ENCODE peak calls at places on chromosomes 6 and 20, in seven cellular contexts. N is lung, Y is mammary epithelial cell, P is PC-3, Q is mucosa of descending colon, F is Peyer's patch, J is GM23338. S is an unnamed sample. For H3K4me1, the result is how much of the 10 kb centered on the place peaks cover.

GRCh38 chr6:73145690-73146089 is 79.6 kb downstream of the KHDC1L start:
- DNase-seq in Y (no peak), Q (no peak), P (no peak), J (no peak), N (no peak), F (no peak), S (no peak)

GRCh38 chr20:8744228-8744844 is 324.6 kb upstream of the PLCB4 start:
- DNase-seq in N (no peak), J (no peak), F (no peak), P (no peak), Y (no peak), Q (no peak), S (no peak)

GRCh38 chr6:75526502-75527127 is 33.0 kb upstream of the FILIP1 start:
- DNase-seq in Y (peak), J (peak), F (no peak), Q (no peak), N (peak), P (peak), S (peak)

GRCh38 chr20:49888341-49889244 is 26.7 kb downstream of the SPATA2 start:
- DNase-seq in N (no peak), Y (peak), Q (no peak), P (peak), J (peak), F (no peak), S (peak)

GRCh38 chr20:56171087-56172012 is 77.2 kb upstream of the MC3R start:
- DNase-seq in N (no peak), P (peak), Y (peak), F (no peak), J (no peak), Q (no peak), S (peak)

GRCh38 chr6:12233693-12234551 is 56.2 kb upstream of the EDN1 start:
- DNase-seq in F (no peak), N (peak), Y (peak), Q (no peak), J (peak), P (peak), S (peak)

GRCh38 chr6:32393660-32394420 is 13.1 kb downstream of the BTNL2 start:
- DNase-seq in N (no peak), J (no peak), F (no peak), Y (peak), Q (no peak), P (peak), S (peak)

GRCh38 chr20:57613481-57613921 is 6.7 kb downstream of the ZBP1 start:
- DNase-seq in J (no peak), N (no peak), P (no peak), Q (peak), Y (no peak), F (peak), S (no peak)

GRCh38 chr6:166958926-166959861 is 2.8 kb upstream of the RNASET2 start:
- DNase-seq in F (no peak), P (no peak), Y (no peak), N (no peak), Q (no peak), J (no peak), S (peak)

GRCh38 chr6:77463308-77463880 is at the start of gene HTR1B:
- DNase-seq in Y (peak), Q (peak), F (no peak), N (no peak), P (no peak), J (peak), S (no peak)

GRCh38 chr20:15185913-15186312 is 848.5 kb upstream of the FLRT3 start:
- DNase-seq in F (no peak), P (no peak), N (no peak), J (no peak), Y (no peak), Q (no peak), S (no peak)

GRCh38 chr6:169962604-169963469 is 211.4 kb downstream of the ERMARD start:
- DNase-seq in Q (no peak), J (no peak), P (no peak), N (no peak), Y (no peak), F (peak), S (no peak)

GRCh38 chr20:8749986-8750385 is 318.9 kb upstream of the PLCB4 start:
- DNase-seq in P (peak), N (no peak), J (no peak), Q (no peak), F (no peak), Y (no peak), S (no peak)

GRCh38 chr6:107753778-107754177 is 70.3 kb downstream of the SCML4 start:
- DNase-seq in J (no peak), Q (no peak), Y (no peak), N (no peak), F (no peak), P (no peak), S (no peak)

GRCh38 chr6:133757330-133757729 is 131.6 kb upstream of the TCF21 start:
- DNase-seq in J (no peak), P (no peak), Q (no peak), F (no peak), Y (no peak), N (no peak), S (no peak)

GRCh38 chr6:25963426-25964123 is 973 bp downstream of the TRIM38 start:
- DNase-seq in Q (no peak), J (peak), F (no peak), N (no peak), Y (peak), P (peak), S (peak)

GRCh38 chr6:30847971-30848441 is 36.3 kb upstream of the DDR1 start:
- DNase-seq in P (no peak), J (peak), Y (no peak), F (no peak), Q (no peak), N (no peak), S (no peak)

GRCh38 chr20:43448748-43449535 is 8.8 kb upstream of the SRSF6 start:
- DNase-seq in N (no peak), F (no peak), J (peak), Q (no peak), P (peak), Y (peak), S (peak)

GRCh38 chr20:61934716-61935530 is 130.8 kb downstream of the TAF4 start:
- DNase-seq in Q (peak), P (no peak), J (no peak), Y (no peak), N (no peak), F (peak), S (no peak)

GRCh38 chr6:152380351-152380767 is 256.8 kb downstream of the SYNE1 start:
- DNase-seq in Q (no peak), P (peak), F (no peak), J (no peak), N (no peak), Y (peak), S (peak)

GRCh38 chr6:56510984-56511531 is 131.6 kb downstream of the DST start:
- DNase-seq in J (no peak), F (no peak), N (no peak), Q (no peak), P (no peak), Y (no peak), S (no peak)

GRCh38 chr20:10322073-10323012 is 103.7 kb downstream of the SNAP25 start:
- DNase-seq in P (peak), Q (no peak), N (no peak), J (no peak), Y (no peak), F (no peak), S (peak)

GRCh38 chr20:49889943-49890650 is 25.2 kb downstream of the SPATA2 start:
- DNase-seq in Y (no peak), Q (no peak), F (no peak), N (no peak), J (peak), P (peak), S (no peak)

GRCh38 chr6:128062882-128063603 is 162.2 kb upstream of the THEMIS start:
- DNase-seq in Y (no peak), F (no peak), J (no peak), P (peak), N (no peak), Q (no peak), S (no peak)

GRCh38 chr6:113488812-113489685 is 368.1 kb upstream of the MARCKS start:
- DNase-seq in Q (no peak), N (no peak), P (no peak), Y (no peak), J (peak), F (no peak), S (no peak)

GRCh38 chr6:6806793-6807518 is 218.4 kb downstream of the LY86 start:
- DNase-seq in F (no peak), J (no peak), P (peak), Y (no peak), Q (no peak), N (peak), S (no peak)

GRCh38 chr6:6804843-6805680 is 216.5 kb downstream of the LY86 start:
- DNase-seq in Y (no peak), P (no peak), Q (no peak), F (no peak), J (no peak), N (no peak), S (no peak)

GRCh38 chr6:6801635-6802218 is 213.2 kb downstream of the LY86 start:
- DNase-seq in Q (no peak), N (peak), P (no peak), J (no peak), Y (no peak), F (no peak), S (no peak)

GRCh38 chr6:6801002-6801329 is 212.4 kb downstream of the LY86 start:
- DNase-seq in J (no peak), N (no peak), Q (no peak), Y (no peak), F (no peak), P (no peak), S (no peak)

GRCh38 chr6:6803180-6803978 is 214.9 kb downstream of the LY86 start:
- DNase-seq in Q (peak), Y (peak), P (peak), N (no peak), F (peak), J (no peak), S (no peak)
- H3K4me1 ChIP-seq in Q (under half), Y (under half), P (under half), N (under half), F (under half), J (under half), S (under half)

GRCh38 chr6:122806290-122806689 is 17.2 kb downstream of the SMPDL3A start:
- DNase-seq in J (no peak), Q (no peak), N (no peak), F (no peak), Y (no peak), P (no peak), S (no peak)

GRCh38 chr6:122808121-122808885 is 19.2 kb downstream of the SMPDL3A start:
- DNase-seq in Y (no peak), J (no peak), P (no peak), N (no peak), F (no peak), Q (no peak), S (peak)

GRCh38 chr6:122809001-122809400 is 19.9 kb downstream of the SMPDL3A start:
- DNase-seq in N (no peak), Y (no peak), Q (no peak), J (no peak), F (no peak), P (no peak), S (peak)

GRCh38 chr6:122809671-122810070 is 20.6 kb downstream of the SMPDL3A start:
- DNase-seq in Y (no peak), P (no peak), J (no peak), F (no peak), N (no peak), Q (no peak), S (peak)

GRCh38 chr6:122810189-122810588 is 21.1 kb downstream of the SMPDL3A start:
- DNase-seq in N (no peak), P (no peak), F (no peak), Y (no peak), J (no peak), Q (no peak), S (no peak)
- TF ChIP-seq CTCF in N (no peak), P (no peak), F (no peak), Y (no peak), J (no peak), Q (no peak), S (no peak)

GRCh38 chr20:24991897-24992419 is 593 bp downstream of the APMAP start:
- DNase-seq in F (no peak), Y (no peak), Q (peak), N (no peak), P (peak), J (peak), S (peak)
- H3K4me1 ChIP-seq in F (under half), Y (under half), Q (under half), N (under half), P (under half), J (under half), S (under half)

DNA sequence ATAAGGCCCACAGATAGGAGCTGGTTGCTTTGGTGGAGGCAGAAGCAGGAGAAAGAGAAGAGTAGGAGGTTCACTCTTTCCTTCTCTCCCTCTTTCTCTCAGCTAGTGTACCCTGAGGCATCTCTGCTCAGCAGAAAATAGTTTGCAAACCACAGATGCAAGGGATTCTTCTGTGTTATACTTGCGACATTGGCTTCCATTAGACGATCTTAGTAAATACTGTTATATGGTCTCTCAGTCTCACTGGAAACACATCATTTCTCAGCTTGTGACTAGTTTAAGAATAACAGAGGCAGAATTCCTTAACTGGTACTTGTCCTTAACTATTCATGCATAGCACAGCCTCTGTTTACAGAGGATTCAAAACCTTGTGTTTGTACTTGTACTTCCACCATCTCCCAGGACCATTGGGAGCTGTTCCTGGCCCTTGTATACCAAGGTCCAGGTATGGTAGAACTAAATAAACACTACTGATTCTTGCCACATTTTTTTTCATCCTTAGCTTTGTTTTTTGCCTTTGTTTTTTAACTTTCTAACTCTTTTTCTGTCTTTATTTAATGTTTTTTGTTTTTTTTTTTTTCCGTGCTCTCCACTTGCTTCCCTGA is 218.2 kb downstream of the OTOR start:
- DNase-seq in N (no peak), P (no peak), Q (no peak), F (no peak), J (no peak), Y (no peak), S (no peak)
- TF ChIP-seq CTCF in N (no peak), P (no peak), Q (no peak), F (no peak), J (no peak), Y (no peak), S (no peak)

DNA sequence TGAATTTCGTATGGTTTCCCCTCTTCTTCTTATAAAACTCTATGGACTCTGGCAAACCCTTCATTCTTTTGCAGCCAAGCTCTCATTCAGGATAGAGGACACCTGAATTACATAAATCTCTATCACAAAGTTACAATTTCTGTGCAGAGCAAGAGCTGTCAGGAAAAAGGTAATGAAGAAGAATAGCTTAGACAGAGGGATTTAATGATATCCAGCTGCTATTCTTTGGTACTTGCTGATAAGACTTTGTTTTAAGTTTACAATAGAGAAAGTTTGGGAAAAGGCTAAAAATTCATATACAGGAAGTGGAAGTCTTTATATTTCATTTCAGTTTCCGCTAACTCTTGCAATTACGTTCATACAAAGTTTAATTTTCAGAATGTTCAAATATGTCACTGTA is 227.0 kb downstream of the FOXC1 start:
- DNase-seq in Q (no peak), J (no peak), F (no peak), N (no peak), Y (no peak), P (no peak), S (no peak)
- H3K4me1 ChIP-seq in Q (under half), J (half or more), F (under half), N (under half), Y (under half), P (half or more), S (under half)

DNA sequence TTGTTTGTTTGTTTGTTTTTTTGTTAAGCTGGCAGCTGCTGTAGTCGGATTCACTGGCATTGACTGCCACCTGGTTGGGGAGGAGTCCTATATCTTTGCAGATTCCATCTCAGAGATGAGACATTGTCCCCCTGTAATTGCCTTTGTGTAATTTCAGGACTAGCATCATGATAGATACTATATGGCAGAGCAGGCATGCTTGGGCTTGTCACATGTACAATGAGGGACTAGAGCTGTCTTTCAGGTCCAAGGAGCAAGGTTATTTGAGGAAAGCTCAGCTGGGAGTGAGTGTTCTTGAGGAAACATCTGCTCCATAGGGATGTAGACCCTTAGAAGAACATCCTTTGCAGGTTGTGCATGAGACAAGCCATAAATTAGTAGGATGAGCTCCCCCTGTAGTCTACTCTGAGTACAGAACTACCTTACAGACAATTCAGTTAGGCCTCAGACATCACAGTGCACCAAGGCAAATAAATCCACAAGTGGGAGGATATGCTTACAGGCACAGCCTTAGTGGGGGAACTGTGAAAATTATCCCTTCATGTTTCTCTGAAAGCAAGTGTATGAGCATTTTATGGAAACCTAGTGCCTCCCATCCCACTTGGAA is 62.1 kb downstream of the BMP2 start:
- DNase-seq in N (no peak), P (no peak), Y (peak), J (peak), Q (no peak), F (no peak), S (no peak)
- TF ChIP-seq CTCF in N (no peak), P (peak), Y (peak), J (peak), Q (no peak), F (no peak), S (no peak)

S was measured in A673.